ENCODE peak calls at places on chromosomes 5 and 9, in seven cellular contexts. B, A, G, J, Q, S and F are unnamed samples. For H3K4me1, the result is how much of the 10 kb centered on the place peaks cover.

GRCh38 chr5:12413075-12413474 is 508.8 kb upstream of the CTNND2 start:
- DNase-seq in B (no peak), G (no peak), A (no peak), Q (no peak), J (no peak), S (no peak), F (no peak)

GRCh38 chr5:56620903-56621680 is 194.3 kb upstream of the MAP3K1 start:
- DNase-seq in B (no peak), G (no peak), A (no peak), S (no peak), Q (no peak), J (no peak), F (no peak)

GRCh38 chr9:132169672-132170392 is 8.0 kb downstream of the NTNG2 start:
- DNase-seq in J (peak), Q (peak), A (peak), S (peak), B (peak), G (peak), F (peak)

GRCh38 chr5:11547730-11548129 is 356.5 kb downstream of the CTNND2 start:
- DNase-seq in Q (no peak), S (no peak), J (no peak), A (no peak), B (no peak), G (no peak), F (no peak)

GRCh38 chr5:126830061-126830460 is 53.1 kb downstream of the LMNB1 start:
- DNase-seq in B (no peak), Q (no peak), S (no peak), A (no peak), J (no peak), G (no peak), F (no peak)

GRCh38 chr9:129197978-129198736 is 20.1 kb upstream of the IER5L start:
- DNase-seq in A (no peak), B (no peak), J (no peak), S (no peak), G (no peak), Q (no peak), F (peak)

GRCh38 chr5:60541980-60542379 is 158.0 kb downstream of the DEPDC1B start:
- DNase-seq in G (no peak), Q (no peak), S (no peak), J (no peak), A (no peak), B (no peak), F (no peak)

GRCh38 chr9:35406183-35406959 is 83.5 kb upstream of the RUSC2 start:
- DNase-seq in G (no peak), S (peak), A (no peak), J (no peak), Q (peak), B (peak), F (no peak)

GRCh38 chr9:126752376-126752775 is 52.5 kb upstream of the ZBTB43 start:
- DNase-seq in Q (no peak), A (no peak), S (no peak), B (no peak), J (no peak), G (no peak), F (no peak)

GRCh38 chr5:141342773-141343172 is 856 bp upstream of the PCDHGA3 start:
- DNase-seq in Q (peak), B (no peak), G (no peak), A (no peak), S (no peak), J (no peak), F (no peak)

GRCh38 chr5:141338538-141339306 is at the start of gene PCDHGA2:
- DNase-seq in J (peak), G (peak), Q (no peak), A (peak), B (no peak), S (peak), F (no peak)

GRCh38 chr5:141343953-141344463 is 379 bp downstream of the PCDHGA3 start:
- DNase-seq in B (no peak), J (no peak), Q (no peak), G (no peak), A (no peak), S (no peak), F (no peak)

GRCh38 chr5:141345327-141345726 is 1.7 kb downstream of the PCDHGA3 start:
- DNase-seq in Q (no peak), G (no peak), J (no peak), A (no peak), S (no peak), B (no peak), F (no peak)

DNA sequence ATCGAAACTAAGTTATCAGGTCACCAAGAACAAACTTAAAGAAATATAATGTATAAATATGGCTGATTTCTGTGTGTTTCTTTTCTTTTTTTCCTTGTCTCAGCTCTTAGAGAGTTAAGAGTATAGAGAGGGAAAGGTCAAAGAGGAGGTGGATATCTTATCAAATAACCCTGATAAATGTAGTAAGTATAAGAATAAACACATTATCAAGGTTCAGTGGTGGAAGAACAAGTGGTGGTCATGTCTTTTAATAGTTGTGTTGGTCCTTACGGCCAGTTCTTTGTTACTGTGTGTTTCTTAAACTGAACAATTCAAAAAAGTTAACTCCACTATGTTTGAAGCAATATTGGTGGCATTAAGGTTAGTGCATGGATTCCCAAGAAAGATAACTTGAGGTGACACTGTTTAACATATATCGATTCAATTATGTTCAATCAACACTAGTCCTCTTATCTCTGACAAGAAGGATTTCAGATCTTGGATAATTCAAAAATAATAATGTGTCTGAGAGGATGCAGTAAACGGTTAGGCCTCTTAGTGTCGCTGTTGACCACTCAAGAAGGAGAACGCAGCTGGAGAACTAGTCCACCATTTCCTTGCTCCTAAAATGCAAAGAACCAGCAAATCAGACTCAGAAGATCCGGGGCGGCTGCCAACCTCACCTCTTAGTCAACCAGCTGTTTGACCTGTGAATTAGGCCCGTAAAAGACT is at the start of gene PCDHGA3:
- DNase-seq in B (no peak), S (peak), J (no peak), Q (no peak), G (no peak), A (peak), F (no peak)
- TF ChIP-seq CTCF in B (peak), S (peak), J (no peak), Q (peak), G (no peak), A (peak), F (peak)

DNA sequence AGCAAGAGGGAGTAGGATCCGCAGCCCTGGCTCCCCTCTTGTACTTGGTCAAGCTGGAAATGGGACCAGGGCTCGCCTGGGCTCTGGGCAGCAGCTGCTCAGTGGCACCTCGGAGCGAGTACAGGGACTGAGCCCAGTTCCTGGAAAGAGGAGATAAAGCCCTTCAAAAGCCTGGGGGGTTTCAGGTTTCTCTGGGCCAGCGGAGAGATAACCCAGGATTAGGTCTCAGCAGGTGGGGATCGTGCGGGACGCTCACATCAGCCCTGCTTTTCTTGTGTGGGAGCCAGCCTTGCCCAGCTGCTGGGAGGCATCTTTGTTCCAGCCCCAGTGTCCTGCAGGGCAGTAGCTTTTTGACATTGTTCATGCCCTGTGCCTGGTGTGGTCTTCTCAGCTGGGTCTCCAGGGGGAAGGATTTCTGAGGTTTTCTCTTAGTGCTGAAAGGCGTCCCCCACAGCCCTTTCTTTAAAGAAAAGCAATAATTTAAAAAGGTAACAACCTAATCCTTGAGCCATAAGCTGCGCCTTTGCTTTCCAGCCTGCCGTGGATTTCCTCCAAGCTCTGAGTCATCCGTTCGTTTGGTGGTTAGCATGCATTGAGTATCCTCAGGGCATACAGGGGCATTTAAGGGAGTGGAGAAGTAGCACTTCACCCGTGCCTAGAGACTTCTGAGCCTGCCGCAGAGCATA is 657 bp upstream of the TNC start:
- DNase-seq in B (peak), J (peak), Q (peak), G (peak), S (no peak), A (no peak), F (peak)
- H3K4me1 ChIP-seq in B (under half), J (under half), Q (under half), G (half or more), S (under half), A (under half), F (under half)

GRCh38 chr5:159439002-159439401 is 108.7 kb upstream of the IL12B start:
- DNase-seq in B (no peak), S (no peak), G (no peak), A (no peak), J (no peak), Q (no peak), F (no peak)

GRCh38 chr5:159442210-159442850 is 112.0 kb upstream of the IL12B start:
- DNase-seq in Q (peak), G (no peak), B (peak), S (no peak), J (no peak), A (no peak), F (peak)

GRCh38 chr5:159440948-159441347 is 110.7 kb upstream of the IL12B start:
- DNase-seq in G (no peak), J (no peak), A (no peak), S (no peak), B (no peak), Q (peak), F (no peak)

GRCh38 chr5:159440235-159440634 is 109.9 kb upstream of the IL12B start:
- DNase-seq in Q (no peak), J (no peak), G (no peak), A (no peak), S (no peak), B (no peak), F (no peak)

GRCh38 chr5:159441441-159441840 is 111.2 kb upstream of the IL12B start:
- DNase-seq in G (peak), S (peak), J (peak), Q (peak), B (no peak), A (peak), F (peak)
- TF ChIP-seq CTCF in G (peak), S (peak), J (peak), Q (peak), B (no peak), A (peak), F (peak)

GRCh38 chr5:40681351-40682311 is 1.9 kb downstream of the PTGER4 start:
- DNase-seq in G (no peak), J (no peak), A (no peak), B (peak), S (no peak), Q (peak), F (peak)
- H3K4me1 ChIP-seq in G (half or more), J (under half), A (under half), B (under half), S (under half), Q (under half), F (half or more)

GRCh38 chr5:160968480-160968879 is 116.5 kb upstream of the ATP10B start:
- DNase-seq in A (no peak), B (no peak), J (no peak), G (no peak), Q (no peak), S (no peak), F (no peak)

GRCh38 chr5:160970605-160971191 is 118.7 kb upstream of the ATP10B start:
- DNase-seq in B (no peak), Q (peak), J (no peak), A (no peak), S (no peak), G (no peak), F (no peak)
- TF ChIP-seq CTCF in B (peak), Q (no peak), J (no peak), A (peak), S (no peak), G (peak), F (peak)

DNA sequence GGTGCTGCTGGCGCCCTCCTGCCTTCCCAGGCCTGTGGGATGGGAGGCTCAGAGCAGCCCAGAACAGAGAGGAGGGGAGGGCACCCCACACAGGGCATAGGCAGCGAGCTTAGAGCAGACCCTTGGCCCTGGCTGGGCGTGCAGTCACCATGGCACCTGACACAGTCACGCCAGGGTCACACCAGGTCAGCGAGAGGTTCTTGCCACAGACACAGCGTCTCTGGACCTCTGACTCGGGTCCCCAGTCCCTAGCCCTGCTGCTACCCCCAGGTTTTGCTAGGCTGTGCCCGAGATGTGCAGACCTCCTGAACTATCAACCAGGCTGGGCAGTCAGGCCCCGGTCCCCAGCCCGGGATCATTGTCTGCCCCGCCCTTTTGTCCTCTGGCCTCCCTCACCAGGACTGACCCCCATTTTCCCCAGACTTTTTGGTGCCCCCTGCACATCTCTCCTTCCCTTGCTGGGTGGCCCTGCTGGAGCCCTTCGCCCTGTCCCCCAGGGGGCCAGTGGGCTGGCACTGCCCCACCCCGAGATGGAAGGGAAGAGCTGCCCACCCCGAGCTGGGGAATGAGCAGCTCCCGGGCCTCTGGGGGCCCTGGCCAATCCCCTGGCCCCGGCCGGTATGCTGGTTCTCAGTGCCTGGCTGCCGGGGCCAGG is 24.5 kb upstream of the NOTCH1 start:
- DNase-seq in S (no peak), J (no peak), Q (no peak), G (no peak), A (no peak), B (no peak), F (no peak)
- H3K4me1 ChIP-seq in S (under half), J (half or more), Q (half or more), G (under half), A (under half), B (half or more), F (half or more)

DNA sequence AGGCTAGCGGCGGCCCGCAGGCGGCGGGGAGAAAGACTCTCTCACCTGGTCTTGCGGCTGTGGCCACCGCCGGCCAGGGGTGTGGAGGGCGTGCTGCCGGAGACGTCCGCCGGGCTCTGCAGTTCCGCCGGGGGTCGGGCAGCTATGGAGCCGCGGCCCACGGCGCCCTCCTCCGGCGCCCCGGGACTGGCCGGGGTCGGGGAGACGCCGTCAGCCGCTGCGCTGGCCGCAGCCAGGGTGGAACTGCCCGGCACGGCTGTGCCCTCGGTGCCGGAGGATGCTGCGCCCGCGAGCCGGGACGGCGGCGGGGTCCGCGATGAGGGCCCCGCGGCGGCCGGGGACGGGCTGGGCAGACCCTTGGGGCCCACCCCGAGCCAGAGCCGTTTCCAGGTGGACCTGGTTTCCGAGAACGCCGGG is 253 bp downstream of the SLC12A2 start:
- DNase-seq in A (no peak), Q (no peak), B (no peak), G (no peak), S (no peak), J (peak), F (no peak)
- TF ChIP-seq CTCF in A (peak), Q (peak), B (peak), G (peak), S (peak), J (peak), F (peak)